ENCODE peak calls at places on chromosome 5, in five cellular contexts. J, H, M, U and P are unnamed samples.

GRCh38 chr5:33379757-33380156 is 61.0 kb upstream of the TARS1 start:
- DNase-seq in J (no peak), H (no peak), M (no peak), U (no peak), P (no peak)

GRCh38 chr5:157025093-157025698 is 33.7 kb downstream of the HAVCR1 start:
- DNase-seq in J (no peak), H (no peak), M (no peak), U (no peak), P (no peak)

GRCh38 chr5:86554638-86555037 is 63.1 kb upstream of the COX7C start:
- DNase-seq in J (no peak), H (no peak), M (no peak), U (no peak), P (no peak)

GRCh38 chr5:148697177-148697820 is 43.0 kb upstream of the HTR4 start:
- DNase-seq in J (peak), H (peak), M (no peak), U (no peak), P (no peak)

GRCh38 chr5:111830333-111830732 is 73.3 kb upstream of the NREP start:
- DNase-seq in J (peak), H (no peak), M (no peak), U (no peak), P (no peak)

GRCh38 chr5:134000696-134001453 is 3.9 kb downstream of the VDAC1 start:
- DNase-seq in J (no peak), H (no peak), M (no peak), U (no peak), P (no peak)

GRCh38 chr5:33408816-33409215 is 31.9 kb upstream of the TARS1 start:
- DNase-seq in J (peak), H (no peak), M (no peak), U (no peak), P (no peak)

GRCh38 chr5:32311404-32312193 is 1.1 kb downstream of the MTMR12 start:
- DNase-seq in J (no peak), H (no peak), M (no peak), U (no peak), P (no peak)

GRCh38 chr5:20536339-20536738 is 548.3 kb upstream of the CDH18 start:
- DNase-seq in J (no peak), H (no peak), M (no peak), U (no peak), P (no peak)

DNA sequence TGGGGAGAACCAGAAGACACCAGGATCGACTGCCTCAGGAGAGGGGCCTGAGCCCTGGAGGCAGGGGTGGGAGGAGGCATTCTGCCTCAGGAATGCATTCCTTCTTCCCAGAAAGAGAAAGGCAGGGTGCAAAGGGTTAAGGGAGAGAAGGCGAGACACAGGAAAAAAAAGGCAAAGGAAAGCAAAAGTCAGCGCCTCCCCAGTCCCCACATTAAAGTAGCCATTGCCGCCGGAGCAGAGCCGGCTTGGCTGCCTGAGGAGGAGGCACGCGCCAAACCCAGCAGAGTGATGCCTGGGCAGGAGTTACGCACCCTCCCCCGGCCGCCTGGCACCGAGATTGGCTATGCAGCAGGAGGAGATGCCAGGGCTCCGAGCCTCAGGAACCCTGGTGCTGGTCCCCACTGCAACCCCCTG is 123.9 kb upstream of the PHYKPL start:
- DNase-seq in J (no peak), H (no peak), M (no peak), U (no peak), P (no peak)
- H3K27ac ChIP-seq in J (no peak), H (no peak), M (no peak), U (no peak), P (no peak)

DNA sequence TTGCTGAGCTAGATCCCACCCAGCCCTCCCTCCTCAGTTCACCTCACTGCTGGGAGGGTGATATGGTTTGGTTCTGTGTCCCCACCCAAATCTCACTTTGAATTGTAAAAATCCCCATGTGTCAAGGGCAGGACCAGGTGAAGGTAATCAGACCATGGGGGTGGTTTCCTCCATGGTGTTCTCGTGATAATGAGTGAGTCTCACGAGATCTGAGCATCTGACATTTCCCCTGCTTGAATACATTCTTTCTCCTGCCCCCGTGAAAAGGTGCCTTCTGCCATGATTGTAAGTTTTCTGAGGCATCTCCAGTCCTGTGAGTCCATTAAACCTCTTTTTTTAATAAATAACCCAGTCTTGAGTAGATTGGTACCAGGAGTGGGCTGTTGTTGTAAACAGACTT is 469.9 kb upstream of the DAP start:
- DNase-seq in J (no peak), H (no peak), M (no peak), U (no peak), P (no peak)
- H3K4me3 ChIP-seq in J (no peak), H (no peak), M (no peak), U (no peak), P (no peak)

DNA sequence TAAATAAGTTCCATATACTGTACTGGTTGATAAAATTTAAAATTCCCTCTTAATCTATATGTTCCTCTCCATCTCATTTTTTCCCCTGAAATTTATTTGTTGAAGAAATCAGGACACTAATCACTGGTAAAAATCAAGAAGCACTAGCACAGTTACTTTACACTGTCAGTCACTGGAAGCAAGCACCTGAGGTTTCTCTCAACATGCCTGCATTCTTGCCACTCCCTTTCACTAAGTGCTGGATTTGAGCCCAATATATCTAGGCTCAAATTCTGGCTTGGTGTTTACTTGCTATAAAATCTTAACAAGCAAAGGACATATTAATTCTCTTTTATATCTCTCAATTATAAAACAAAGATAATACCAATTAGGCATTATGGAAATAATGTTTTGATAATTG is 58.7 kb downstream of the DIAPH1 start:
- DNase-seq in J (peak), H (no peak), M (no peak), U (no peak), P (no peak)
- H3K27ac ChIP-seq in J (peak), H (peak), M (no peak), U (peak), P (peak)

GRCh38 chr5:154583545-154584168 is 105.6 kb upstream of the HAND1 start:
- DNase-seq in J (no peak), H (no peak), M (peak), U (no peak), P (no peak)
- H3K4me3 ChIP-seq in J (no peak), H (no peak), M (peak), U (no peak), P (no peak)

DNA sequence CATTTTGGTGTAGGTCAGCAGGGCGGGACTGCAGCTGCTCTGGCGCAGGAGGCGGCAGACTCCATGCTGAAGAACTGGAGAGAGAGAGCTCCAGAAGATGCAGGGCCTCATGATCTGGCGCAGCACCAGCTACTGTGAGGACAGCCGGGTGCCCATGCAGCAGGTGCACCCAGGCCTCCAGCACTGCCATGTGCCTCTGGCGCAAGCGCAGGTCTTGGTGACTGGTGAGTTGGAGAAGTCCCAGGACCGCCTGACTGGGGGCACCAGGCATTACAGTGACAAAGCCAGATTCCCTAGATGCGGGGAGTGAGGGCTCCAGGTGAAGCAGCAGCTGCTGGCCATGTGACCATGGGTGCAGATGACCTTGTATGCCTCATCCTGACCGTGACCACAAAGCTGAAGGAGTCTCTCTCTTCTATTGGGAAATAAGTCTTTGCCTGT is 24.3 kb upstream of the EXOC3 start:
- DNase-seq in J (peak), H (no peak), M (no peak), U (no peak), P (no peak)
- H3K27ac ChIP-seq in J (no peak), H (no peak), M (no peak), U (no peak), P (no peak)

DNA sequence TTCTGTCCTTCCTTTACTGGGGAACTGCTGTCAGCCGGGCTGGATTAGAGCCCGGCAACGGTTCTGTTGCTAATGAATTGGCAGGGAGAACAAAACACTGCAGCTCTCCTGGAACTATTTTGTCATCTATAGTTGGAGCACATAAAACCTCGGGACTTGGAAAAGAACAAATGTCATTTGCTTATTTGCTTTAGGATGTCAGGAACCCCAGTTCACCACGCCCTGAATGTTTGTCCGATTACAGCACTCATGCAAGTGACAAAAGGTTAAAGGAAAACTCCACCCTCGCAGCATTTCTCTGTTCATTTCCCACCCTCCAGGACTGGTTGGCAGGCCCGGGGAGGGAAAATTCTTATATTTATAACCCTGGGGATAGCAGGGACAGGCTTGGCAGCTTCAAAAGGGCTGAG is 66.5 kb upstream of the PLPP1 start:
- DNase-seq in J (peak), H (peak), M (peak), U (peak), P (peak)
- H3K4me3 ChIP-seq in J (peak), H (peak), M (peak), U (no peak), P (no peak)

DNA sequence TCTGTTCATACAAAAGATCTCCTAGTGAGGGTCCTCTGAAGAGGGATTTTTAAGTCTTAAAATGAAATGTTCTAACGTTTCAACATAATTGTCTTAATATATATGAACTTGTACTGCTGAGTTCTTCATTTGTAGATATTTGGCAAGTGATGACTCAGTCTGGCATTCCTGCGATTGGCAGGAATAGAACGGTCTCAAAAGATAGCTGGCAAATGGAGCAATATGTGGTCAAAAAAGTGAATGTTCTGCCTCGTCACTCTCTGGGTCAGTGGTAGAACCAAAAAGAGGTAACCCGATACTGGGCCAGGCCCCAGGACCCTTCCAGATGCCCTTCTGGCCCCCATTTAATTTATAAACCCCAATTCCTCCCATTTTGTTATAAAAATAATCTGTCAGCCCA is 39.2 kb downstream of the ZNF366 start:
- DNase-seq in J (peak), H (no peak), M (no peak), U (no peak), P (no peak)
- H3K27ac ChIP-seq in J (no peak), H (peak), M (peak), U (no peak), P (no peak)

DNA sequence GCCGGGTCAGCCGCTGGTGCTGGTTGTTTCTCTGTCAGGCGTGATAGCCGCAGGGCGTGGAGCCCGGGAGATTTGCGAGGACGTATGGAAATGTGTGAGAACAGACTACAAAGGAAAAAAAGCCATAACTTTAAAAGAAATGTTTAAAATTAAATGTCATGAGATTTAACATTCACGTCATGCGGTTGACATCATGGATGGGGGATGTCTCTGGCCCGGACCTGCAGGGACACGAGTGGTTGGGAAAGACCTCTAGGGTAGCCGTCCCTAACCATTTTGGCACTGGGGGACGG is 643 bp upstream of the RNF130 start:
- DNase-seq in J (no peak), H (no peak), M (no peak), U (no peak), P (no peak)
- H3K4me3 ChIP-seq in J (no peak), H (peak), M (no peak), U (peak), P (peak)

DNA sequence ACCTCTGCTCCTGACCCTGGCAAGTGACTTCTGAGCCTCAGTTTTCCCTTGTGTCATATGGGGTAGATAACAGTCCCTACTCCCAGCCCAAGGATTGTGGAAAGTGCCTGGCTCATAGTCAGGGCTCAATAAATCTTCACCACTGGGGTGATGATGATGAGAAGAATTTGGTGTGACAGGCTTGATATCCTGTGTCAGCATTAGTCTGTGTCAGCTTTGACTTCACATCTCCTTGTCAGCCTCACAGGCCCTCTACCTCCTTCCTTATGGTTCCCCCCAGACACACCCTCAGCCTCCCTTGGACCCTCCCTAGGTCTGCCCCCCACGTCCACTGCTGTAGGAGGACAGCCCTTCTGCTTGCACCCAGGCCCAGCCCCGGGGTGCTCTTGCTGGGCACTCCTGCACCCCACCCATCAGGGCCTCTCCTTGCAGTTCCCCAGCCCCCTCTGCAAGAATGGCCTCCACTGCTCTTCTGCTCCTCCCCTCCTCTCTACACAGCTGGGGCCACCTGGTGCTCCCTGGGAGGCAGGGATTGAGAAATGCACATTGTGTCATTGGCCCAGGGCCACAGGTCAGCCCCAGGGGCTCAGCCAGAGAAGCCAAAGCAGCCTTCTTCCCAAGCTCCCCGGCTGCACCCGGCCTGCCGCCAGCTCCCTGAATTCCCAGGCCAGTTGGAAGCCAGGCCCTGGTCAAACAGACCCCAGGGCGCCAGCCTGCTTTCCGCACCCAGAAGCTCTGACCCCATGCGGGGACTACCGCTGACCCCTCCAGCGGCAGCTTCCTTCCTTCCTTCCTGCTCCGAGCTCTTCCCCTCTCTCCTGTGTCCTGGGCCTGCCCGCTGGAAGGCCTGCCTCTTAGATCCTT is 7.7 kb downstream of the FGFR4 start:
- DNase-seq in J (no peak), H (no peak), M (no peak), U (peak), P (peak)
- H3K27ac ChIP-seq in J (peak), H (no peak), M (peak), U (peak), P (peak)